ENCODE peak calls at places on chromosome 3, in ten cellular contexts. X is NCI-H1417; M is fibroblast of villous mesenchyme; R is Caki2; K is dermis microvascular lymphatic vessel endothelial cell; U is SK-N-SH; A is progenitor cell of endocrine pancreas; V is H9; L is dorsolateral prefrontal cortex; Q is stimulated activated CD4-positive, alpha-beta T cell treated with anti-CD3 and anti-CD28 coated beads, Interleukin-12 subunit alpha, Interleukin-12 subunit beta, amount 100 ng/mL, for 4 hours. H is an unnamed sample.

GRCh38 chr3:14319654-14320182 is 82.7 kb upstream of the SLC6A6 start:
- DNase-seq in Q (no peak), A (no peak), V (peak; percentile 92), L (no peak), U (peak; percentile 61), K (peak; percentile 77), M (peak; percentile 68), X (peak; percentile 3), R (peak; percentile 72), H (peak; percentile 62)

GRCh38 chr3:126888186-126888760 is 94.6 kb upstream of the PLXNA1 start:
- DNase-seq in V (no peak), Q (no peak), K (no peak), U (no peak), X (peak; percentile 97), A (no peak), L (no peak), M (no peak), R (no peak), H (peak; percentile 94)

GRCh38 chr3:60759439-60759838 is 491.8 kb downstream of the FHIT start:
- DNase-seq in X (no peak), R (no peak), V (no peak), M (no peak), U (no peak), L (no peak), Q (no peak), K (no peak), A (no peak), H (no peak)

GRCh38 chr3:44160818-44161217 is 80.9 kb upstream of the TOPAZ1 start:
- DNase-seq in A (no peak), U (no peak), R (no peak), X (no peak), M (no peak), L (no peak), V (no peak), Q (no peak), K (no peak), H (no peak)

GRCh38 chr3:195248281-195248680 is 22.7 kb downstream of the XXYLT1 start:
- DNase-seq in V (no peak), R (no peak), M (no peak), A (no peak), Q (no peak), L (no peak), K (peak; percentile 33), X (no peak), U (no peak), H (no peak)

GRCh38 chr3:62631471-62631870 is 243.7 kb downstream of the CADPS start:
- DNase-seq in R (no peak), U (no peak), X (peak; percentile 32), L (no peak), K (no peak), V (no peak), M (no peak), Q (no peak), A (no peak), H (no peak)

GRCh38 chr3:167830007-167830406 is 94.5 kb downstream of the SERPINI1 start:
- DNase-seq in R (no peak), L (no peak), U (no peak), K (no peak), Q (no peak), X (no peak), A (no peak), V (no peak), M (no peak), H (no peak)

GRCh38 chr3:110021659-110022058 is 684.3 kb upstream of the DPPA4 start:
- DNase-seq in K (no peak), M (no peak), X (no peak), L (no peak), Q (no peak), A (no peak), V (no peak), R (no peak), U (no peak), H (no peak)

GRCh38 chr3:126266291-126266840 is 86.0 kb upstream of the ALDH1L1 start:
- DNase-seq in R (no peak), V (no peak), U (no peak), M (peak; percentile 44), Q (no peak), K (peak; percentile 6), A (no peak), X (no peak), L (no peak), H (no peak)

GRCh38 chr3:129617381-129618185 is 11.1 kb upstream of the PLXND1 start:
- DNase-seq in Q (no peak), X (no peak), K (no peak), U (no peak), R (no peak), A (no peak), V (no peak), L (no peak), M (no peak), H (no peak)

GRCh38 chr3:100169186-100169585 is 54.9 kb upstream of the FILIP1L start:
- DNase-seq in L (no peak), R (no peak), Q (no peak), V (no peak), A (no peak), K (peak; percentile 78), U (peak; percentile 48), X (peak; percentile 25), M (no peak), H (no peak)

GRCh38 chr3:13539285-13539625 is 9.7 kb upstream of the FBLN2 start:
- DNase-seq in R (no peak), V (no peak), Q (no peak), A (no peak), M (peak; percentile 76), L (no peak), U (no peak), X (no peak), K (no peak), H (no peak)

GRCh38 chr3:185649414-185649813 is 63.3 kb downstream of the SENP2 start:
- DNase-seq in K (no peak), L (no peak), Q (no peak), A (no peak), V (no peak), X (no peak), U (no peak), R (no peak), M (no peak), H (no peak)

GRCh38 chr3:36524560-36524959 is 144.3 kb downstream of the STAC start:
- DNase-seq in U (no peak), K (no peak), M (no peak), V (no peak), Q (no peak), R (no peak), A (no peak), L (no peak), X (no peak), H (no peak)

GRCh38 chr3:108486910-108487309 is 23.5 kb downstream of the MYH15 start:
- DNase-seq in R (peak; percentile 19), V (no peak), M (peak; percentile 41), Q (no peak), K (peak; percentile 76), L (peak; percentile 60), A (no peak), U (peak; percentile 45), X (peak; percentile 77), H (peak; percentile 91)

GRCh38 chr3:64318670-64319271 is 93.5 kb upstream of the PRICKLE2 start:
- DNase-seq in U (no peak), R (no peak), X (no peak), M (no peak), L (no peak), K (no peak), Q (no peak), V (peak; percentile 34), A (no peak), H (no peak)

GRCh38 chr3:178603735-178604134 is 67.5 kb downstream of the KCNMB2 start:
- DNase-seq in V (no peak), Q (no peak), A (no peak), R (no peak), M (no peak), K (no peak), U (no peak), L (no peak), X (no peak), H (peak; percentile 46)

H was measured in NCI-H2171 treated with DMSO at 0.1 percent for 48 hours.